ENCODE peak calls at places on chromosomes 11 and 22, in four cellular contexts. E is CD8-positive, alpha-beta T cell; W is iPS DF 6.9; I is SJSA1. T is an unnamed sample.

GRCh38 chr11:64001552-64002427 is 15.6 kb downstream of the OTUB1 start:
- DNase-seq in W (no peak), E (no peak), I (no peak), T (no peak)

GRCh38 chr11:131999084-131999483 is 628.7 kb downstream of the NTM start:
- DNase-seq in E (no peak), I (no peak), W (no peak), T (no peak)

GRCh38 chr11:118338637-118339061 is 3.9 kb downstream of the CD3D start:
- DNase-seq in W (no peak), E (peak; percentile 92), I (no peak), T (no peak)

GRCh38 chr22:46459347-46460065 is 77.9 kb downstream of the CELSR1 start:
- DNase-seq in I (no peak), E (no peak), W (no peak), T (no peak)

GRCh38 chr11:104028476-104028875 is 8.0 kb upstream of the DDI1 start:
- DNase-seq in I (no peak), W (no peak), E (no peak), T (no peak)

GRCh38 chr11:29616611-29617010 is 400.2 kb downstream of the KCNA4 start:
- DNase-seq in I (no peak), E (no peak), W (no peak), T (no peak)

GRCh38 chr22:28741758-28742561 is at the start of the genes CHEK2 and HSCB:
- DNase-seq in I (peak; percentile 97), E (peak; percentile 98), W (peak; percentile 96), T (peak; percentile 97)

GRCh38 chr11:32196137-32196536 is 105.3 kb downstream of the RCN1 start:
- DNase-seq in W (no peak), I (no peak), E (no peak), T (no peak)

GRCh38 chr22:36374603-36375024 is 13.2 kb downstream of the MYH9 start:
- DNase-seq in I (no peak), W (no peak), E (peak; percentile 68), T (no peak)

GRCh38 chr11:111913997-111914396 is 1.5 kb downstream of the HSPB2 start:
- DNase-seq in I (peak; percentile 66), W (no peak), E (no peak), T (peak; percentile 82)

GRCh38 chr22:49763696-49764095 is 64.0 kb downstream of the BRD1 start:
- DNase-seq in I (no peak), E (no peak), W (no peak), T (no peak)

GRCh38 chr11:92130432-92130831 is 94.2 kb upstream of the FAT3 start:
- DNase-seq in W (no peak), I (no peak), E (no peak), T (no peak)

GRCh38 chr22:46040471-46041465 is 63.8 kb upstream of the WNT7B start:
- DNase-seq in I (no peak), W (no peak), E (no peak), T (no peak)

GRCh38 chr11:76672431-76673163 is 2.0 kb upstream of the LRRC32 start:
- DNase-seq in E (peak; percentile 42), W (no peak), I (no peak), T (no peak)

GRCh38 chr11:9081153-9081552 is 10.2 kb downstream of the SCUBE2 start:
- DNase-seq in I (no peak), W (no peak), E (no peak), T (no peak)

GRCh38 chr11:11265994-11266606 is 87.0 kb downstream of the CSNK2A3 start:
- DNase-seq in I (peak; percentile 19), W (peak; percentile 43), E (peak; percentile 52), T (no peak)

GRCh38 chr11:66371627-66372415 is at the start of gene SLC29A2:
- DNase-seq in W (peak; percentile 97), E (peak; percentile 77), I (peak; percentile 49), T (no peak)

GRCh38 chr11:76790251-76790650 is 7.1 kb downstream of the TSKU start:
- DNase-seq in I (no peak), E (no peak), W (no peak), T (no peak)

GRCh38 chr11:3056296-3057068 is 741 bp downstream of the CARS1 start:
- DNase-seq in I (peak; percentile 31), E (peak; percentile 24), W (no peak), T (no peak)

GRCh38 chr11:116798368-116798767 is 6.7 kb upstream of the APOA5 start:
- DNase-seq in I (no peak), E (no peak), W (no peak), T (no peak)

GRCh38 chr11:5620606-5621521 is 3.9 kb upstream of the TRIM34 start:
- DNase-seq in I (peak; percentile 62), E (no peak), W (no peak), T (no peak)

GRCh38 chr11:113401718-113402117 is 14.1 kb downstream of the ANKK1 start:
- DNase-seq in W (no peak), E (no peak), I (peak; percentile 1), T (peak; percentile 49)

GRCh38 chr11:117933475-117933874 is 4.3 kb upstream of the TMPRSS13 start:
- DNase-seq in W (no peak), I (no peak), E (no peak), T (no peak)

GRCh38 chr11:12232819-12233601 is 122.6 kb downstream of the MICAL2 start:
- DNase-seq in E (no peak), W (no peak), I (peak; percentile 56), T (no peak)

GRCh38 chr11:120344302-120345004 is 8.2 kb downstream of the ARHGEF12 start:
- DNase-seq in E (peak; percentile 48), I (peak; percentile 35), W (no peak), T (no peak)

GRCh38 chr11:127199306-127199801 is 198.8 kb upstream of the KIRREL3 start:
- DNase-seq in I (no peak), E (no peak), W (no peak), T (no peak)
- H3K27ac ChIP-seq in I (no peak overlapping the region), E (no peak overlapping the region), W (no peak overlapping the region), T (no peak overlapping the region)

GRCh38 chr11:46216040-46216764 is 61.3 kb upstream of the CREB3L1 start:
- DNase-seq in E (no peak), W (no peak), I (no peak), T (no peak)
- H3K27ac ChIP-seq in E (no peak overlapping the region), W (no peak overlapping the region), I (no peak overlapping the region), T (no peak overlapping the region)

GRCh38 chr22:34851918-34852662 is 213.9 kb upstream of the ISX start:
- DNase-seq in I (no peak), E (no peak), W (no peak), T (no peak)

GRCh38 chr22:34855471-34855870 is 210.5 kb upstream of the ISX start:
- DNase-seq in E (no peak), I (no peak), W (no peak), T (no peak)

GRCh38 chr22:34861787-34862186 is 204.2 kb upstream of the ISX start:
- DNase-seq in W (no peak), I (no peak), E (no peak), T (no peak)

DNA sequence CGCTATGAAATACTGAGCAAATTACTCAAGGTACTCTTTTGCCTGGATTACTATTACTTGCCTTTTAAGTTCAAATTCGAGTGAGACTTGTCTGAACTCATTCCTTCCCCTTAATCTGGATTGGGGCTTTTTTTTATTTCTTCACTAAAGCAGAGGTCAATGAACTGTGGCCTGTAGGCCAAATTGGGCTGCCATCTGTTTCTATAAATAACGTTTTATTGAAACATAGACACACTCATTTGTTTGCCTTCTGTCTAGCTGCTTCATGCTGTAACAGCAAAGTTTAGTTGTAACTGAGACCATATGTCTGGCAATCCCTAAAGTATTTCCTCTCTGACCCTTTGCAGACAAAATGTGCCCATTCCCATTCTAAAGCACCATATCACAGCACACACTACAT is 207.9 kb upstream of the ISX start:
- DNase-seq in I (no peak), W (no peak), E (no peak), T (no peak)
- H3K27ac ChIP-seq in I (no peak overlapping the region), W (no peak overlapping the region), E (no peak overlapping the region), T (no peak overlapping the region)

GRCh38 chr22:38717244-38717643 is 11.5 kb downstream of the GTPBP1 start:
- DNase-seq in I (no peak), E (no peak), W (no peak), T (no peak)

GRCh38 chr22:38719196-38719595 is 13.5 kb downstream of the GTPBP1 start:
- DNase-seq in E (no peak), I (no peak), W (no peak), T (no peak)

GRCh38 chr22:38716827-38717226 is 11.1 kb downstream of the GTPBP1 start:
- DNase-seq in E (no peak), I (no peak), W (no peak), T (no peak)

GRCh38 chr22:38720350-38720749 is 14.6 kb downstream of the GTPBP1 start:
- DNase-seq in I (no peak), E (no peak), W (no peak), T (no peak)

DNA sequence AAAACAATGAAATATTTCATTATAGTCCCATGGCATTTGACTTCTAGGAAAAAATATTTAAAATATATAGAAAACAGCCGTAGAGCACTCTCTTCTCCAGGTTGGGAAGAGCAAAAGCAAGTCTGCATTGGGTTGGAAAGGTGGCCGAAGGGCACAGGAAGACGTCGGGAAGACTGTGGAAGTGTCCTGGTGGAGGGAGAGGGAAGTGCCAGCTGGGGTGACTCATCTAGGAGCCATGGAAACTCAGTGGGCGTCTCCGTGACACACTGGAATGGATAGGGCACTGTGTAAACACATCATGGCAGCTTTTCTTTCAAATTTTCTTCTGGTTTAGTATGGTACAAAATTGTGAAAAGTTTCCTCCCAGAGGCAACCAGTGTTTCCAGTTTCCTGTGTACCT is 12.7 kb downstream of the GTPBP1 start:
- DNase-seq in I (peak; percentile 70), E (no peak), W (no peak), T (no peak)
- H3K27ac ChIP-seq in I (peak overlapping the region; percentile 23), E (no peak overlapping the region), W (no peak overlapping the region), T (peak overlapping the region; percentile 10)

GRCh38 chr22:42344391-42344861 is 74.0 kb upstream of the TCF20 start:
- DNase-seq in E (no peak), W (no peak), I (no peak), T (peak; percentile 85)

GRCh38 chr22:42343551-42344081 is 73.2 kb upstream of the TCF20 start:
- DNase-seq in I (no peak), E (no peak), W (no peak), T (no peak)

GRCh38 chr22:42347281-42347824 is 76.9 kb upstream of the TCF20 start:
- DNase-seq in I (no peak), W (no peak), E (no peak), T (no peak)

GRCh38 chr22:42346722-42347121 is 76.3 kb upstream of the TCF20 start:
- DNase-seq in E (no peak), I (no peak), W (no peak), T (no peak)

DNA sequence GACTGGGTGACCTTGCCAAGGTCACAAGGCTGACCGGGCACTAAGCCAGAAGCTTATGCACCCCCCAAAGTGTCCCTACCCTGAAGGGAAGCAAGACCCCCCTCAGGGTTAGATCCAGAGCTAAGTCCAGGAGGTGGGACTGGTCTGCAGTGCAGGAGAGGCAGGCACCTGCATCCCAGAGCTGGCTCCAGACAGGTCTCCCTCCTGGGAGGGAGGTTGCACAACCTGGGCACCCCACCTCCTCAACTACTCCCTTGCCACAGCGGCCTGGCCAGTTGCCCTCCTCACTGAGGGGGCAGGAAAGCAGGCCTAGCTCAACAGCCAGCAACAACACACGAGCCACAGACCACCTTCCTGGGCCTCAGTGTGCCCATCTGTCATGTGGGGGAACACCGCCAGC is 75.0 kb upstream of the TCF20 start:
- DNase-seq in I (no peak), W (no peak), E (no peak), T (no peak)
- H3K27ac ChIP-seq in I (no peak overlapping the region), W (no peak overlapping the region), E (no peak overlapping the region), T (peak overlapping the region; percentile 98)

GRCh38 chr11:122491486-122491885 is 164.0 kb upstream of the UBASH3B start:
- DNase-seq in E (no peak), W (no peak), I (no peak), T (no peak)
- H3K27ac ChIP-seq in E (no peak overlapping the region), W (no peak overlapping the region), I (no peak overlapping the region), T (no peak overlapping the region)

T was measured in substantia nigra.